ENCODE peak calls at places on chromosomes 4 and X, in four cellular contexts. I is Peyer's patch, E is mammary epithelial cell, V is WTC11. Y is an unnamed sample.

GRCh38 chrX:135112096-135112729 is 8.1 kb downstream of the ETDB start:
- DNase-seq in I (no peak), E (peak), V (peak), Y (peak)

GRCh38 chrX:69493193-69493592 is 10.9 kb upstream of the NALF2 start:
- DNase-seq in I (no peak), E (peak), V (peak), Y (no peak)

GRCh38 chrX:149825424-149825823 is 43.7 kb downstream of the MAGEA9 start:
- DNase-seq in I (no peak), E (no peak), V (peak), Y (no peak)

GRCh38 chr4:38491854-38492478 is 172.0 kb upstream of the KLF3 start:
- DNase-seq in I (no peak), E (no peak), V (no peak), Y (no peak)

GRCh38 chr4:71110499-71110898 is 117.0 kb downstream of the DCK start:
- DNase-seq in I (no peak), E (no peak), V (no peak), Y (no peak)

GRCh38 chr4:73533515-73534422 is 52.2 kb downstream of the AFM start:
- DNase-seq in I (no peak), E (no peak), V (no peak), Y (no peak)

GRCh38 chr4:140046037-140046436 is 107.9 kb downstream of the MAML3 start:
- DNase-seq in I (no peak), E (no peak), V (no peak), Y (no peak)

GRCh38 chrX:68634649-68635227 is 12.7 kb upstream of the STARD8 start:
- DNase-seq in I (no peak), E (no peak), V (no peak), Y (no peak)

GRCh38 chr4:142961866-142962265 is 115.8 kb upstream of the INPP4B start:
- DNase-seq in I (no peak), E (no peak), V (no peak), Y (no peak)

GRCh38 chr4:11768251-11768972 is 339.7 kb upstream of the HS3ST1 start:
- DNase-seq in I (no peak), E (no peak), V (no peak), Y (no peak)

GRCh38 chrX:150358651-150359050 is 4.5 kb upstream of the MAMLD1 start:
- DNase-seq in I (no peak), E (no peak), V (no peak), Y (no peak)

GRCh38 chrX:3518870-3519269 is 172.4 kb upstream of the MXRA5 start:
- DNase-seq in I (no peak), E (peak), V (no peak), Y (no peak)

GRCh38 chrX:22126311-22126710 is 94.2 kb downstream of the PHEX start:
- DNase-seq in I (no peak), E (no peak), V (no peak), Y (no peak)

GRCh38 chr4:3421470-3421869 is 20.3 kb upstream of the HGFAC start:
- DNase-seq in I (no peak), E (no peak), V (no peak), Y (peak)

GRCh38 chr4:79042079-79042674 is 102.9 kb upstream of the PAQR3 start:
- DNase-seq in I (no peak), E (peak), V (no peak), Y (no peak)

GRCh38 chrX:152313529-152314302 is 137.4 kb downstream of the GABRA3 start:
- DNase-seq in I (no peak), E (no peak), V (no peak), Y (no peak)

GRCh38 chr4:168631241-168632151 is 134.6 kb downstream of the PALLD start:
- DNase-seq in I (peak), E (peak), V (peak), Y (no peak)
- TF ChIP-seq CTCF in I (peak), E (peak), V (no peak), Y (peak)

GRCh38 chr4:10620935-10621488 is 63.6 kb downstream of the CLNK start:
- DNase-seq in I (no peak), E (no peak), V (no peak), Y (no peak)

GRCh38 chr4:10625130-10625529 is 59.4 kb downstream of the CLNK start:
- DNase-seq in I (no peak), E (no peak), V (no peak), Y (no peak)

GRCh38 chr4:10623862-10624261 is 60.7 kb downstream of the CLNK start:
- DNase-seq in I (no peak), E (no peak), V (no peak), Y (no peak)

GRCh38 chr4:10623241-10623640 is 61.3 kb downstream of the CLNK start:
- DNase-seq in I (no peak), E (peak), V (no peak), Y (no peak)

DNA sequence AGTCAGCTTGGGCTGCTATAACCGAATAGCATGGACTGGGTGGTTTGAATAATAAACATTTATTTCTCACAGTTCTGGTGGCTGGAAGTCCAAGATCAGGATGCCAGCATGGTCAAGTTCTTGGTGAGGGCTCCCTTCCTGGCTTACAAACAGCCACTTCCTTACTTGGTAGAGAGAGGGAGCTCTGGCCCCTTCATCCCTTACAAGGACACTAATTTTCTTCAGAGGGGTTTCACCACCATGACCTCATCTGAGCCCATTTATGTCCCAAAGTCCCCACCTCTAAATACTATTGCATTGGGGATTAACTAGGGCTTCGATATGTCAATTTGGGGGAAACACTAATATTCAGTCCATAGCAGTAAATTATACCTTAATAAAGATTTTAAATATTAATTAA is 61.8 kb downstream of the CLNK start:
- DNase-seq in I (no peak), E (no peak), V (no peak), Y (no peak)
- TF ChIP-seq CTCF in I (no peak), E (peak), V (no peak), Y (peak)

GRCh38 chr4:145619639-145619996 is 433 bp downstream of the MMAA start:
- DNase-seq in I (peak), E (peak), V (no peak), Y (no peak)
- TF ChIP-seq CTCF in I (no peak), E (no peak), V (no peak), Y (peak)

GRCh38 chr4:48018112-48018511 is 1.5 kb downstream of the NIPAL1 start:
- DNase-seq in I (no peak), E (no peak), V (no peak), Y (no peak)

GRCh38 chr4:48017108-48017527 is 546 bp downstream of the NIPAL1 start:
- DNase-seq in I (peak), E (peak), V (peak), Y (no peak)

GRCh38 chr4:48015678-48016077 is 803 bp downstream of the CNGA1 start:
- DNase-seq in I (peak), E (no peak), V (no peak), Y (no peak)

GRCh38 chr4:48015216-48015615 is 1.3 kb downstream of the CNGA1 start:
- DNase-seq in I (no peak), E (peak), V (no peak), Y (no peak)

DNA sequence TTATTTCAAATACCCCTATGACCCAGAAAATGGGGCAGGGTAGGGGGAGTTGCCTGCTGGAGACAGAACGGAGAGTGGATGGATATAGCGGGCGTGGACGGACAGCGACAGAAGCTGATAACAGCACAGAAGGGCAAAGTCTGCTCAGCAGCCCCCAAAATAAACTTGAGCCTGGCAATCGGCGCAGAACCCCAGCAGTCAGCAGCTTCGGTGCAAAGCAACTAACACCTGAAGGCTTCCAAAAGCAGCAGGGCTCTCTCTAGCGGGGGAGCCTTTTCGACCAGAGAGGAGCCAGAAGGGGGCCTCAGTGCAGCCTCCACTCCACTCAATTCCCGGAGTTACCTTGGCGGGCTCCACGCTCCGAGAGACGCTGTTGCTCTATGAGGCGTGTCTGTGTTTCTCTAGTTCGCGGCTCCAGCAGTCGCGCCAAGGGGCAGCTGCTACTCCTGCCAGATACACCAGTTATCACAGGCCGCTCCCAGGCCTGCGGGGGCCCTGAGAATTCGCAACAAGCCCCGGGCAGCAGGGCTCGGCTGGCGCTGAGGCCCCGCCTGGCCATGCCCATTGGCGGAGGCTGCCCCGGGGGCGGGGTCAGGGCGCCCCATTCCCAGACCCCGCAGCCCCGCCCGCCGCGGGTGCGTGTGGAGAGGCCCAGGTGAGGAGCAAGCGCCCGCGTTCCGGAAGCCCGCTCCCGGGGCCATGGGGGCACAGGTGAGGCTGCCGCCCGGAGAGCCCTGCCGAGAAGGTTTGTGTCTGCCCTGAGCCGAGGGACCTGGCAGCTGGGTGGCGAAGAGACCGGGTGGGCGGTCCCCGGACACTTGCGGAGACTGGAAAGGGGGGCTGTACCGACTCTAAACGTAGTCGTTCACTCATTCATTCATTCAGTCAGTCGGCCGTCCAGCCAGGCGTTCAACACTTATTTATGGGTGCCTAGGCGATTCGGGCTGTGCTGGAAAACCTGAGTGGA is at the start of the genes CNGA1 and NIPAL1:
- DNase-seq in I (peak), E (peak), V (peak), Y (no peak)
- TF ChIP-seq CTCF in I (peak), E (peak), V (no peak), Y (peak)

GRCh38 chr4:128596844-128597243 is 212.7 kb upstream of the JADE1 start:
- DNase-seq in I (no peak), E (no peak), V (no peak), Y (no peak)

GRCh38 chr4:128601992-128602695 is 207.4 kb upstream of the JADE1 start:
- DNase-seq in I (no peak), E (no peak), V (no peak), Y (no peak)

GRCh38 chr4:128600996-128601857 is 208.3 kb upstream of the JADE1 start:
- DNase-seq in I (peak), E (peak), V (peak), Y (no peak)

GRCh38 chr4:128597515-128597914 is 212.0 kb upstream of the JADE1 start:
- DNase-seq in I (no peak), E (no peak), V (no peak), Y (no peak)

GRCh38 chr4:128600410-128600809 is 209.1 kb upstream of the JADE1 start:
- DNase-seq in I (no peak), E (peak), V (no peak), Y (no peak)
- TF ChIP-seq CTCF in I (no peak), E (no peak), V (no peak), Y (no peak)

DNA sequence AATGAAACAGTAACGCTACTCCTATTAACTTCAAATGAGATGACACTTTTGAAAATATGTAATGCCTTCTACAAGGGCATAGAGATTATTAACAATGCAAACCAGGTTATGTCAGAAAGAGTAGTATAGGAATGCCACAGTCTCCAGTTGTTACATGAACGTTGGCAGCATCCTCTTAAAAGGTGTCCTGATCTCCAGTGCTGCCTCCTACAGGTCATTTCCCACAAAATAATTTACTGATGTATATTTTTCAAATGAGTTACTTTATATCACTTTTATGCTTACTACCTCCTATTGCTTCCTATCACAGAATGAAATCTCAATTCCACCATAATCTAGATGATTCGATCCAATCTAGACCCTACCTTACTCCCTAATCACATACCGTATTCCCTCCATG is 195.2 kb upstream of the EPHA5 start:
- DNase-seq in I (no peak), E (peak), V (no peak), Y (no peak)
- TF ChIP-seq CTCF in I (no peak), E (peak), V (peak), Y (peak)

GRCh38 chrX:25039036-25039435 is 23.3 kb upstream of the ARX start:
- DNase-seq in I (no peak), E (no peak), V (no peak), Y (no peak)

GRCh38 chrX:25029288-25029687 is 13.5 kb upstream of the ARX start:
- DNase-seq in I (no peak), E (no peak), V (no peak), Y (no peak)

DNA sequence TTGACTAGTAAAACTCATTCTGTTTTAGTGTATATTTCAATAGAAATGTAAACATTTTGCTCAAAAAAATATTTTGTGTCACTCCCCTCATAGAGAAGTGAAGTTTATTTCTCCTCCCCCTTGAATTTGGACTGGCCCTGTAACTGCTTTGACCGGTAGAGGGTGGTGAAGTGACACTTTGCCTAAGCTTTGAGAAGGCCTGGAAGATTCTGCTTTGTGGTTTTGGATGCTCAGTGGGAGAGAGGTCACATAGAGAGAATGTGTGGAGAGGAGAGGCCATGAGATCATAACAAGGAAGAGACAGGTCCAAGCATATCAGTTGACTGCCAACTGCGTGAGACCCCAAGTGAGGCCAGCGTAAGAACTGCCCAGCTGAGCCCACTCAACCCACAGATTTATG is 19.1 kb upstream of the ARX start:
- DNase-seq in I (no peak), E (no peak), V (no peak), Y (no peak)
- TF ChIP-seq CTCF in I (no peak), E (peak), V (no peak), Y (peak)

DNA sequence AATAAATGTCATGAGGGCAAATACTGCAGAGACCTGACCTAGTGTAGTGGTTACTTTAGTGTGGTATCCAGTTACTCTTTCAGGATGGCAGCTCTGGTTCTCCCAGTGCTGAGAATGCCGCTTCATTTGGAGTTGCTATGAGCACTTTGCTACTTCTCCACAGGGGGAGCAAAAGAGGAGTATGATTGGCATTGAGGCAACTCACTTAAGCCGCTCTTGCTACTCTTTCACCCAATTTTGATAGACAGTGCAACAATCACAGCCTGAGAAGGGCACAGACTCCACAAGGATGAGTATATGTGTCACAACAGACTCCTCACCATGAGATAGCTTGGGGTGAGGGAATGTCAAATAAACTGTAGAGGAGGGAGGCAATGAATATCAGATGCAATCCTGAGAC is 81.2 kb downstream of the NPY1R start:
- DNase-seq in I (no peak), E (no peak), V (no peak), Y (no peak)
- TF ChIP-seq CTCF in I (no peak), E (peak), V (peak), Y (peak)

GRCh38 chr4:168293386-168293975 is 25.1 kb downstream of the DDX60 start:
- DNase-seq in I (no peak), E (no peak), V (no peak), Y (no peak)

GRCh38 chr4:168291242-168291641 is 27.3 kb downstream of the DDX60 start:
- DNase-seq in I (no peak), E (no peak), V (no peak), Y (no peak)
- TF ChIP-seq CTCF in I (no peak), E (no peak), V (no peak), Y (no peak)

GRCh38 chr4:118682928-118683327 is 2.3 kb upstream of the METTL14 start:
- DNase-seq in I (no peak), E (peak), V (no peak), Y (no peak)
- TF ChIP-seq CTCF in I (peak), E (peak), V (peak), Y (peak)